ENCODE peak calls at places on chromosomes 3 and 15, in six cellular contexts. M is K562, U is NT2/D1, P is GM12878, E is H1, O is HCT116. D is an unnamed sample.

GRCh38 chr15:73965730-73966103 is 26.4 kb downstream of the STOML1 start:
- DNase-seq in M (no peak), U (no peak), P (no peak), E (no peak), O (no peak), D (no peak)

GRCh38 chr3:42010530-42010929 is 48.6 kb upstream of the ULK4 start:
- DNase-seq in M (no peak), U (no peak), P (no peak), E (no peak), O (no peak), D (no peak)

GRCh38 chr3:16896094-16896627 is 11.4 kb downstream of the PLCL2 start:
- DNase-seq in M (no peak), U (no peak), P (no peak), E (no peak), O (no peak), D (no peak)

GRCh38 chr3:39568508-39568907 is 101.0 kb downstream of the MOBP start:
- DNase-seq in M (no peak), U (no peak), P (no peak), E (no peak), O (no peak), D (no peak)

GRCh38 chr15:94026458-94026967 is 204.8 kb upstream of the MCTP2 start:
- DNase-seq in M (no peak), U (no peak), P (no peak), E (no peak), O (no peak), D (no peak)

GRCh38 chr3:48918388-48919214 is at the start of gene ARIH2:
- DNase-seq in M (peak; percentile 93), U (peak; percentile 90), P (peak; percentile 73), E (peak; percentile 68), O (peak; percentile 89), D (peak; percentile 87)

GRCh38 chr3:134330895-134331810 is 43.1 kb downstream of the AMOTL2 start:
- DNase-seq in M (no peak), U (peak; percentile 50), P (no peak), E (no peak), O (no peak), D (no peak)

GRCh38 chr3:136142592-136142991 is 53.5 kb downstream of the MSL2 start:
- DNase-seq in M (no peak), U (peak; percentile 38), P (no peak), E (no peak), O (peak; percentile 73), D (peak; percentile 43)

GRCh38 chr3:134368751-134369105 is 5.5 kb downstream of the AMOTL2 start:
- DNase-seq in M (no peak), U (no peak), P (no peak), E (no peak), O (no peak), D (no peak)

GRCh38 chr3:143349455-143349854 is 229.9 kb downstream of the CHST2 start:
- DNase-seq in M (no peak), U (no peak), P (no peak), E (no peak), O (no peak), D (no peak)

GRCh38 chr3:63937661-63938651 is 25.8 kb upstream of the SCAANT1 start:
- DNase-seq in M (no peak), U (no peak), P (peak; percentile 55), E (no peak), O (no peak), D (peak; percentile 15)

GRCh38 chr3:65004316-65004715 is 316.5 kb upstream of the ADAMTS9 start:
- DNase-seq in M (no peak), U (no peak), P (no peak), E (no peak), O (no peak), D (no peak)

GRCh38 chr15:66599536-66600239 is 33.9 kb upstream of the LCTL start:
- DNase-seq in M (no peak), U (no peak), P (no peak), E (no peak), O (no peak), D (no peak)

GRCh38 chr3:86785381-86785780 is 205.6 kb downstream of the VGLL3 start:
- DNase-seq in M (no peak), U (no peak), P (no peak), E (no peak), O (no peak), D (no peak)

DNA sequence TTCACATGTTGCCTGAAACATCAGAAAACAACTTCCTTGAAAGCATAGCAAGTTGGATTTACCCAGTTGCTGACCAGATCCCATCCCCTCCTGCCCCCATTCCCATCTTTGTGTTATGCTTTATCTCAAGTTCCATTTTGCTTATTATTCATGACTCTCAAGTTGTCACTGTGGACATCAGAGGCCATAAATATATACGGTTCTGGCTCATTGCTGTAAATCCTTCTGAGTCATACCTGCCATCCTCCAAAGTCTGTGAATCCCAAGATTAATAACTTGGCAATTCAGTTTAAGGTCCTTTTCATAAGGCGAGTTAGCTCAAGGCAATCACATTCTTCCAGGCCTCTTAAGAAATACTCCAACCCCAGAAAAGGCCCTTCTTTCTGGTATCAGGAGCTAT is 126.2 kb upstream of the C2CD4B start:
- DNase-seq in M (no peak), U (no peak), P (no peak), E (no peak), O (no peak), D (no peak)
- TF ChIP-seq ZNF274 in M (no peak), U (no peak), P (no peak), E (no peak), O (no peak), D (no peak)

GRCh38 chr15:23424111-23424904 is 22.7 kb downstream of the GOLGA6L2 start:
- DNase-seq in M (no peak), U (no peak), P (no peak), E (no peak), O (no peak), D (no peak)
- TF ChIP-seq ZNF274 in M (no peak), U (no peak), P (no peak), E (no peak), O (no peak), D (no peak)

GRCh38 chr15:69003971-69004370 is 10.5 kb upstream of the NOX5 start:
- DNase-seq in M (no peak), U (no peak), P (no peak), E (no peak), O (no peak), D (no peak)
- TF ChIP-seq ZNF274 in M (no peak), U (no peak), P (no peak), E (no peak), O (no peak), D (no peak)

GRCh38 chr15:41935566-41936020 is 36.8 kb downstream of the EHD4 start:
- DNase-seq in M (no peak), U (no peak), P (no peak), E (no peak), O (no peak), D (no peak)

GRCh38 chr15:41936155-41936554 is 36.2 kb downstream of the EHD4 start:
- DNase-seq in M (no peak), U (no peak), P (no peak), E (no peak), O (no peak), D (no peak)

GRCh38 chr15:41939986-41940385 is 32.4 kb downstream of the EHD4 start:
- DNase-seq in M (no peak), U (no peak), P (no peak), E (no peak), O (no peak), D (no peak)

GRCh38 chr15:41936649-41937567 is 35.4 kb downstream of the EHD4 start:
- DNase-seq in M (no peak), U (no peak), P (no peak), E (no peak), O (no peak), D (no peak)

GRCh38 chr15:41937568-41937923 is 34.8 kb downstream of the EHD4 start:
- DNase-seq in M (no peak), U (no peak), P (no peak), E (no peak), O (no peak), D (no peak)
- TF ChIP-seq ZNF274 in M (no peak), U (no peak), P (no peak), E (no peak), O (no peak), D (no peak)

GRCh38 chr3:145716519-145716918 is 444.5 kb downstream of the PLOD2 start:
- DNase-seq in M (no peak), U (no peak), P (no peak), E (no peak), O (no peak), D (no peak)
- TF ChIP-seq ZNF274 in M (no peak), U (no peak), P (no peak), E (no peak), O (no peak), D (no peak)